ENCODE peak calls at places on chromosomes 3 and 15, in four cellular contexts. L is HepG2, O is endothelial cell of umbilical vein, H is K562. Z is an unnamed sample.

GRCh38 chr3:39180183-39180545 is 12.2 kb downstream of the XIRP1 start:
- DNase-seq in H (no peak), O (no peak), L (no peak), Z (no peak)

GRCh38 chr15:51185213-51185619 is 90.5 kb upstream of the TNFAIP8L3 start:
- DNase-seq in H (peak; percentile 16), O (no peak), L (no peak), Z (no peak)

GRCh38 chr15:56598991-56599390 is 134.1 kb upstream of the MNS1 start:
- DNase-seq in H (no peak), O (no peak), L (no peak), Z (no peak)

GRCh38 chr15:42508263-42508690 is 12.8 kb downstream of the SNAP23 start:
- DNase-seq in L (no peak), H (no peak), O (no peak), Z (no peak)

GRCh38 chr15:52100807-52101206 is 11.8 kb downstream of the BCL2L10 start:
- DNase-seq in O (peak; percentile 94), L (no peak), H (no peak), Z (peak; percentile 35)

GRCh38 chr3:197573048-197573767 is 17.4 kb upstream of the BDH1 start:
- DNase-seq in H (no peak), L (peak; percentile 94), O (no peak), Z (no peak)

GRCh38 chr3:53846134-53846850 is at the start of the genes CHDH and IL17RB:
- DNase-seq in L (peak; percentile 77), O (peak; percentile 6), H (peak; percentile 61), Z (peak; percentile 38)

GRCh38 chr15:25242957-25243799 is 195.6 kb downstream of the UBE3A start:
- DNase-seq in L (no peak), H (no peak), O (no peak), Z (no peak)

GRCh38 chr15:63995789-63996188 is 50.5 kb downstream of the DAPK2 start:
- DNase-seq in O (no peak), L (no peak), H (no peak), Z (no peak)

GRCh38 chr15:60507596-60508424 is 28.9 kb upstream of the ICE2 start:
- DNase-seq in H (peak; percentile 60), L (peak; percentile 43), O (peak; percentile 80), Z (peak; percentile 54)

GRCh38 chr15:101615986-101616848 is 36.0 kb downstream of the TM2D3 start:
- DNase-seq in H (peak; percentile 91), L (peak; percentile 60), O (peak; percentile 11), Z (peak; percentile 56)

GRCh38 chr15:82176528-82176927 is 86.0 kb downstream of the EFL1 start:
- DNase-seq in O (no peak), L (no peak), H (peak; percentile 17), Z (no peak)

GRCh38 chr3:33044676-33045075 is 52.3 kb downstream of the GLB1 start:
- DNase-seq in L (no peak), H (no peak), O (no peak), Z (no peak)

GRCh38 chr3:39125837-39126500 is 18.5 kb downstream of the TTC21A start:
- DNase-seq in O (peak; percentile 24), L (peak; percentile 28), H (no peak), Z (no peak)

GRCh38 chr3:189502256-189502655 is 128.9 kb upstream of the TP63 start:
- DNase-seq in O (no peak), H (no peak), L (no peak), Z (no peak)

GRCh38 chr15:52785672-52786406 is 4.3 kb downstream of the ONECUT1 start:
- DNase-seq in O (no peak), L (no peak), H (no peak), Z (no peak)

GRCh38 chr15:71448688-71449114 is 333.4 kb downstream of the THSD4 start:
- DNase-seq in O (peak; percentile 87), H (peak; percentile 26), L (peak; percentile 51), Z (peak; percentile 56)

GRCh38 chr3:133038731-133039398 is 674 bp downstream of the TMEM108 start:
- DNase-seq in H (peak; percentile 9), O (no peak), L (no peak), Z (no peak)

GRCh38 chr15:59401810-59402569 is 29.3 kb upstream of the MYO1E start:
- DNase-seq in O (no peak), H (no peak), L (no peak), Z (no peak)

GRCh38 chr15:69591905-69592508 is 139.4 kb downstream of the RPLP1 start:
- DNase-seq in L (peak; percentile 97), H (no peak), O (no peak), Z (no peak)

GRCh38 chr15:85690546-85691226 is 104.0 kb downstream of the KLHL25 start:
- DNase-seq in H (no peak), L (no peak), O (peak; percentile 58), Z (no peak)

GRCh38 chr3:100160516-100160915 is 46.2 kb upstream of the FILIP1L start:
- DNase-seq in L (no peak), O (no peak), H (no peak), Z (no peak)
- TF ChIP-seq EZH2 in L (no peak), O (no peak), H (no peak), Z (no peak)

GRCh38 chr3:140050977-140051957 is 116.3 kb downstream of the CLSTN2 start:
- DNase-seq in O (no peak), H (peak; percentile 11), L (peak; percentile 2), Z (peak; percentile 21)
- TF ChIP-seq MAX in O (no peak), H (no peak), L (no peak), Z (no peak)

GRCh38 chr3:107927361-107928083 is 163.3 kb downstream of the CD47 start:
- DNase-seq in O (peak; percentile 81), H (peak; percentile 34), L (peak; percentile 66), Z (peak; percentile 53)
- TF ChIP-seq EZH2 in O (no peak), H (no peak), L (no peak), Z (no peak)

DNA sequence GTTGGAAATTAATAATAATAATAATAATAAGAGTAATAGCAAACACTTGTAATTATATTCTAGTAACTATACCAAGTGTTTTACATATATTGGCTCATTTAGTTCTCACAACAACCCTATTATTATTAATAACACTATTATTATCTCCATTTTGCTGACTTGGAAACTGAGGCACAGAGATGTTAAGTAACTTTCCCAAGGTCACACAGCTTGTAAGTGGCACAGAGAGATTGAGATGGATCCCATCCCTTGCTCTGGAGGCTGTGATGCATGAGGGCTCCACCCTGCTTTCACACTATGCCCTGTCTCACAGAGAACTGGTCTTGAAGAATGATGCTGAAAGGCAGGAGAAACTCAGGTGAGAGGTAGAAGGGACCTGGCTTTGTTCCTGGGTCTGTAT is 31.9 kb downstream of the TRIM42 start:
- DNase-seq in O (no peak), L (no peak), H (no peak), Z (no peak)
- TF ChIP-seq MAX in O (no peak), L (no peak), H (no peak), Z (no peak)

GRCh38 chr3:185966655-185967054 is 28.8 kb upstream of the TRA2B start:
- DNase-seq in H (no peak), L (peak; percentile 91), O (no peak), Z (no peak)
- TF ChIP-seq EZH2 in H (no peak), L (no peak), O (no peak), Z (no peak)

DNA sequence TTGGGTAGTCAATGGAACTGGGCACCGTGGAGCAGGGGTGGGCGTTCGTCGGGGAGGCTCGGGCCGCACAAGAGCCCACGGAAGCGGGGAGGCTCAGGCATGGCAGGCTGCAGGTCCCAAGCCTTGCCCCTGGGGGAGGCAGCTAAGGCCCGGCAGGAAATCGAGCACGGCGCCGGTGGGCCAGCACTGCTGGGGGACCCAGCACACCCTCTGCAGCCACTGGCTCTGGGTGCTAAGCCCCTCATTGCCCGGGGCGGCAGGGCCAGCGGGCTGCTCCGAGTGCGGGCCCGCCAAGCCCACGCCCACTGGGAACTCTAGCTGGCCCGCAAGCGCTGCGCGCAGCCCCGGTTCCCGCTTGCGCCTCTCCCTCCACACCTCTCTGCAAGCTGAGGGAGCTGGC is 21.5 kb upstream of the C2CD4B start:
- DNase-seq in O (no peak), H (no peak), L (no peak), Z (no peak)
- TF ChIP-seq MAX in O (no peak), H (no peak), L (no peak), Z (no peak)

GRCh38 chr15:76347507-76348055 is 11.0 kb downstream of the ISL2 start:
- DNase-seq in O (no peak), L (no peak), H (no peak), Z (no peak)
- TF ChIP-seq EZH2 in O (no peak), L (no peak), H (no peak), Z (no peak)

GRCh38 chr3:46447535-46447934 is 17.2 kb downstream of the LTF start:
- DNase-seq in H (no peak), O (no peak), L (no peak), Z (no peak)
- TF ChIP-seq MAX in H (no peak), O (no peak), L (no peak), Z (no peak)

GRCh38 chr3:131835906-131836305 is 198.9 kb downstream of the CPNE4 start:
- DNase-seq in H (no peak), L (no peak), O (no peak), Z (no peak)

DNA sequence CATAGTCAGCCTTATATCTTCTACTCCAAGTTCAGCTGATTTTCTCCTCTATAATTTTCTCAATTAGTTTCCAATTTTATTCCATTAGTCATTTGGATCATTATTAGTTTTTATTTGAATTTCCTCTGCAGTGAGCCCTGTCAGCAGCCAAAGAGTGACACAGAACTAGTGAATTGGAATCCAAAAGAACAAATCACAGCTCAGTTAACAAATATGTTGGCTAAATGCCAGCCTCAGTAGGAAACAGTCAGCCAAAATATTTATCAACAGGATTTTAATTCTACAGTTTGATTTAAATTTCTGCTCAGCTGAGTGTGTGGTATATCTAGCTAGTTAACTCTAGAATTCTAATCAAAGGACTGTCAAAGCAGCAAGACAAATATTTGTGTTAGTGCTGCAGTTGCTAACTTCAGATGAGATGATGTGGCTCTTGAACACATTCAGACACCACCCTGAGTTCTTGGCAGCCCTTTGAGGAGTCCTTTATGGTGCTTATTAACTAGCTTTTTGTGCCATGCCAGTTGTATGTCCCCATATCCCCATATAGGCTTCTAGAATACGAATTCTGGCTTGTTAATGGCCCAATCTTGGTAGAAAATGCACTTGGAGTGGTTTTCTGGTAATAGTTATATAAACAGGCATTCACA is 194.5 kb downstream of the CPNE4 start:
- DNase-seq in H (no peak), L (no peak), O (no peak), Z (no peak)
- TF ChIP-seq EZH2 in H (no peak), L (no peak), O (no peak), Z (no peak)

GRCh38 chr3:14156843-14157561 is 21.4 kb downstream of the XPC start:
- DNase-seq in L (no peak), O (no peak), H (no peak), Z (no peak)
- TF ChIP-seq MAX in L (no peak), O (no peak), H (no peak), Z (no peak)